ENCODE peak calls at places on chromosome 5, in eight cellular contexts. One of them, this sample, is unnamed.

GRCh38 chr5:159765760-159766517 is 150.3 kb upstream of the ADRA1B start:
- DNase-seq in DMS 273 treated with DMSO at 0.1 percent for 48 hours: no peak
- DNase-seq in stimulated activated CD4-positive, alpha-beta T cell treated with anti-CD3 and anti-CD28 coated beads, Interleukin-12 subunit alpha, Interleukin-12 subunit beta, amount 100 ng/mL, for 48 hours: no peak
- DNase-seq in RPMI7951: no peak
- DNase-seq in GM23248: no peak
- DNase-seq in left kidney: no peak
- DNase-seq in upper lobe of right lung: no peak
- DNase-seq in activated CD8-positive, alpha-beta memory T cell treated with anti-CD3 and anti-CD28 coated beads for 4 hours: no peak
- DNase-seq in this sample: no peak

GRCh38 chr5:141840826-141841360 is 37.3 kb downstream of the PCDH1 start:
- DNase-seq in upper lobe of right lung: no peak
- DNase-seq in GM23248: no peak
- DNase-seq in left kidney: no peak
- DNase-seq in DMS 273 treated with DMSO at 0.1 percent for 48 hours: no peak
- DNase-seq in activated CD8-positive, alpha-beta memory T cell treated with anti-CD3 and anti-CD28 coated beads for 4 hours: no peak
- DNase-seq in RPMI7951: no peak
- DNase-seq in stimulated activated CD4-positive, alpha-beta T cell treated with anti-CD3 and anti-CD28 coated beads, Interleukin-12 subunit alpha, Interleukin-12 subunit beta, amount 100 ng/mL, for 48 hours: no peak
- DNase-seq in this sample: no peak

GRCh38 chr5:142420521-142420920 is 95.7 kb upstream of the SPRY4 start:
- DNase-seq in activated CD8-positive, alpha-beta memory T cell treated with anti-CD3 and anti-CD28 coated beads for 4 hours: no peak
- DNase-seq in RPMI7951: no peak
- DNase-seq in upper lobe of right lung: no peak
- DNase-seq in left kidney: no peak
- DNase-seq in stimulated activated CD4-positive, alpha-beta T cell treated with anti-CD3 and anti-CD28 coated beads, Interleukin-12 subunit alpha, Interleukin-12 subunit beta, amount 100 ng/mL, for 48 hours: no peak
- DNase-seq in GM23248: no peak
- DNase-seq in DMS 273 treated with DMSO at 0.1 percent for 48 hours: peak
- DNase-seq in this sample: no peak

GRCh38 chr5:83844320-83845068 is 123.8 kb upstream of the HAPLN1 start:
- DNase-seq in left kidney: no peak
- DNase-seq in RPMI7951: peak
- DNase-seq in activated CD8-positive, alpha-beta memory T cell treated with anti-CD3 and anti-CD28 coated beads for 4 hours: no peak
- DNase-seq in DMS 273 treated with DMSO at 0.1 percent for 48 hours: no peak
- DNase-seq in stimulated activated CD4-positive, alpha-beta T cell treated with anti-CD3 and anti-CD28 coated beads, Interleukin-12 subunit alpha, Interleukin-12 subunit beta, amount 100 ng/mL, for 48 hours: no peak
- DNase-seq in GM23248: peak
- DNase-seq in upper lobe of right lung: peak
- DNase-seq in this sample: no peak

GRCh38 chr5:96348536-96348935 is 84.5 kb downstream of the PCSK1 start:
- DNase-seq in RPMI7951: no peak
- DNase-seq in upper lobe of right lung: no peak
- DNase-seq in left kidney: no peak
- DNase-seq in activated CD8-positive, alpha-beta memory T cell treated with anti-CD3 and anti-CD28 coated beads for 4 hours: no peak
- DNase-seq in stimulated activated CD4-positive, alpha-beta T cell treated with anti-CD3 and anti-CD28 coated beads, Interleukin-12 subunit alpha, Interleukin-12 subunit beta, amount 100 ng/mL, for 48 hours: no peak
- DNase-seq in DMS 273 treated with DMSO at 0.1 percent for 48 hours: peak
- DNase-seq in GM23248: no peak
- DNase-seq in this sample: no peak

GRCh38 chr5:181190711-181191525 is 14.1 kb downstream of the TRIM7 start:
- DNase-seq in GM23248: peak
- DNase-seq in activated CD8-positive, alpha-beta memory T cell treated with anti-CD3 and anti-CD28 coated beads for 4 hours: no peak
- DNase-seq in RPMI7951: no peak
- DNase-seq in upper lobe of right lung: no peak
- DNase-seq in stimulated activated CD4-positive, alpha-beta T cell treated with anti-CD3 and anti-CD28 coated beads, Interleukin-12 subunit alpha, Interleukin-12 subunit beta, amount 100 ng/mL, for 48 hours: no peak
- DNase-seq in DMS 273 treated with DMSO at 0.1 percent for 48 hours: no peak
- DNase-seq in left kidney: peak
- DNase-seq in this sample: no peak

GRCh38 chr5:150129813-150130492 is 25.7 kb downstream of the PDGFRB start:
- DNase-seq in left kidney: peak
- DNase-seq in RPMI7951: peak
- DNase-seq in upper lobe of right lung: peak
- DNase-seq in DMS 273 treated with DMSO at 0.1 percent for 48 hours: peak
- DNase-seq in stimulated activated CD4-positive, alpha-beta T cell treated with anti-CD3 and anti-CD28 coated beads, Interleukin-12 subunit alpha, Interleukin-12 subunit beta, amount 100 ng/mL, for 48 hours: peak
- DNase-seq in GM23248: peak
- DNase-seq in activated CD8-positive, alpha-beta memory T cell treated with anti-CD3 and anti-CD28 coated beads for 4 hours: peak
- DNase-seq in this sample: no peak

GRCh38 chr5:132746592-132747063 is 598 bp upstream of the CCNI2 start:
- DNase-seq in DMS 273 treated with DMSO at 0.1 percent for 48 hours: no peak
- DNase-seq in upper lobe of right lung: no peak
- DNase-seq in left kidney: peak
- DNase-seq in GM23248: peak
- DNase-seq in activated CD8-positive, alpha-beta memory T cell treated with anti-CD3 and anti-CD28 coated beads for 4 hours: no peak
- DNase-seq in RPMI7951: no peak
- DNase-seq in stimulated activated CD4-positive, alpha-beta T cell treated with anti-CD3 and anti-CD28 coated beads, Interleukin-12 subunit alpha, Interleukin-12 subunit beta, amount 100 ng/mL, for 48 hours: no peak
- DNase-seq in this sample: no peak

GRCh38 chr5:32115985-32116384 is 58.1 kb downstream of the GOLPH3 start:
- DNase-seq in stimulated activated CD4-positive, alpha-beta T cell treated with anti-CD3 and anti-CD28 coated beads, Interleukin-12 subunit alpha, Interleukin-12 subunit beta, amount 100 ng/mL, for 48 hours: no peak
- DNase-seq in activated CD8-positive, alpha-beta memory T cell treated with anti-CD3 and anti-CD28 coated beads for 4 hours: no peak
- DNase-seq in left kidney: no peak
- DNase-seq in RPMI7951: peak
- DNase-seq in DMS 273 treated with DMSO at 0.1 percent for 48 hours: no peak
- DNase-seq in GM23248: peak
- DNase-seq in upper lobe of right lung: no peak
- DNase-seq in this sample: no peak

GRCh38 chr5:106876665-106877194 is 794.0 kb downstream of the EFNA5 start:
- DNase-seq in left kidney: peak
- DNase-seq in upper lobe of right lung: no peak
- DNase-seq in DMS 273 treated with DMSO at 0.1 percent for 48 hours: no peak
- DNase-seq in GM23248: peak
- DNase-seq in stimulated activated CD4-positive, alpha-beta T cell treated with anti-CD3 and anti-CD28 coated beads, Interleukin-12 subunit alpha, Interleukin-12 subunit beta, amount 100 ng/mL, for 48 hours: no peak
- DNase-seq in activated CD8-positive, alpha-beta memory T cell treated with anti-CD3 and anti-CD28 coated beads for 4 hours: no peak
- DNase-seq in RPMI7951: peak
- DNase-seq in this sample: no peak

GRCh38 chr5:15103864-15104263 is 232.3 kb upstream of the ANKH start:
- DNase-seq in DMS 273 treated with DMSO at 0.1 percent for 48 hours: no peak
- DNase-seq in upper lobe of right lung: no peak
- DNase-seq in stimulated activated CD4-positive, alpha-beta T cell treated with anti-CD3 and anti-CD28 coated beads, Interleukin-12 subunit alpha, Interleukin-12 subunit beta, amount 100 ng/mL, for 48 hours: no peak
- DNase-seq in left kidney: no peak
- DNase-seq in activated CD8-positive, alpha-beta memory T cell treated with anti-CD3 and anti-CD28 coated beads for 4 hours: no peak
- DNase-seq in RPMI7951: no peak
- DNase-seq in GM23248: no peak
- DNase-seq in this sample: no peak

GRCh38 chr5:143118222-143118621 is 285.3 kb downstream of the NR3C1 start:
- DNase-seq in upper lobe of right lung: no peak
- DNase-seq in left kidney: no peak
- DNase-seq in DMS 273 treated with DMSO at 0.1 percent for 48 hours: no peak
- DNase-seq in activated CD8-positive, alpha-beta memory T cell treated with anti-CD3 and anti-CD28 coated beads for 4 hours: no peak
- DNase-seq in stimulated activated CD4-positive, alpha-beta T cell treated with anti-CD3 and anti-CD28 coated beads, Interleukin-12 subunit alpha, Interleukin-12 subunit beta, amount 100 ng/mL, for 48 hours: no peak
- DNase-seq in RPMI7951: no peak
- DNase-seq in GM23248: no peak
- DNase-seq in this sample: no peak

GRCh38 chr5:14733661-14734060 is 69.1 kb downstream of the OTULIN start:
- DNase-seq in upper lobe of right lung: no peak
- DNase-seq in stimulated activated CD4-positive, alpha-beta T cell treated with anti-CD3 and anti-CD28 coated beads, Interleukin-12 subunit alpha, Interleukin-12 subunit beta, amount 100 ng/mL, for 48 hours: no peak
- DNase-seq in RPMI7951: no peak
- DNase-seq in left kidney: no peak
- DNase-seq in GM23248: no peak
- DNase-seq in activated CD8-positive, alpha-beta memory T cell treated with anti-CD3 and anti-CD28 coated beads for 4 hours: no peak
- DNase-seq in DMS 273 treated with DMSO at 0.1 percent for 48 hours: no peak
- DNase-seq in this sample: no peak

GRCh38 chr5:139708877-139709586 is 60.9 kb downstream of the CXXC5 start:
- DNase-seq in RPMI7951: peak
- DNase-seq in stimulated activated CD4-positive, alpha-beta T cell treated with anti-CD3 and anti-CD28 coated beads, Interleukin-12 subunit alpha, Interleukin-12 subunit beta, amount 100 ng/mL, for 48 hours: no peak
- DNase-seq in left kidney: peak
- DNase-seq in upper lobe of right lung: peak
- DNase-seq in activated CD8-positive, alpha-beta memory T cell treated with anti-CD3 and anti-CD28 coated beads for 4 hours: no peak
- DNase-seq in DMS 273 treated with DMSO at 0.1 percent for 48 hours: peak
- DNase-seq in GM23248: peak
- DNase-seq in this sample: no peak

GRCh38 chr5:139147743-139148079 is 50.5 kb downstream of the SIL1 start:
- DNase-seq in left kidney: peak
- DNase-seq in activated CD8-positive, alpha-beta memory T cell treated with anti-CD3 and anti-CD28 coated beads for 4 hours: no peak
- DNase-seq in upper lobe of right lung: peak
- DNase-seq in DMS 273 treated with DMSO at 0.1 percent for 48 hours: peak
- DNase-seq in GM23248: peak
- DNase-seq in RPMI7951: peak
- DNase-seq in stimulated activated CD4-positive, alpha-beta T cell treated with anti-CD3 and anti-CD28 coated beads, Interleukin-12 subunit alpha, Interleukin-12 subunit beta, amount 100 ng/mL, for 48 hours: no peak
- DNase-seq in this sample: peak

GRCh38 chr5:72849546-72849945 is 33.1 kb downstream of the TNPO1 start:
- DNase-seq in activated CD8-positive, alpha-beta memory T cell treated with anti-CD3 and anti-CD28 coated beads for 4 hours: no peak
- DNase-seq in left kidney: no peak
- DNase-seq in stimulated activated CD4-positive, alpha-beta T cell treated with anti-CD3 and anti-CD28 coated beads, Interleukin-12 subunit alpha, Interleukin-12 subunit beta, amount 100 ng/mL, for 48 hours: no peak
- DNase-seq in DMS 273 treated with DMSO at 0.1 percent for 48 hours: no peak
- DNase-seq in upper lobe of right lung: no peak
- DNase-seq in RPMI7951: no peak
- DNase-seq in GM23248: peak
- DNase-seq in this sample: no peak

GRCh38 chr5:56658972-56659371 is 156.4 kb upstream of the MAP3K1 start:
- DNase-seq in RPMI7951: no peak
- DNase-seq in upper lobe of right lung: no peak
- DNase-seq in stimulated activated CD4-positive, alpha-beta T cell treated with anti-CD3 and anti-CD28 coated beads, Interleukin-12 subunit alpha, Interleukin-12 subunit beta, amount 100 ng/mL, for 48 hours: no peak
- DNase-seq in GM23248: no peak
- DNase-seq in left kidney: no peak
- DNase-seq in activated CD8-positive, alpha-beta memory T cell treated with anti-CD3 and anti-CD28 coated beads for 4 hours: no peak
- DNase-seq in DMS 273 treated with DMSO at 0.1 percent for 48 hours: no peak
- DNase-seq in this sample: no peak

GRCh38 chr5:31731016-31731415 is 92.1 kb downstream of the PDZD2 start:
- DNase-seq in RPMI7951: no peak
- DNase-seq in activated CD8-positive, alpha-beta memory T cell treated with anti-CD3 and anti-CD28 coated beads for 4 hours: no peak
- DNase-seq in left kidney: no peak
- DNase-seq in DMS 273 treated with DMSO at 0.1 percent for 48 hours: no peak
- DNase-seq in upper lobe of right lung: no peak
- DNase-seq in stimulated activated CD4-positive, alpha-beta T cell treated with anti-CD3 and anti-CD28 coated beads, Interleukin-12 subunit alpha, Interleukin-12 subunit beta, amount 100 ng/mL, for 48 hours: no peak
- DNase-seq in GM23248: no peak
- DNase-seq in this sample: no peak

GRCh38 chr5:65874241-65874640 is 52.1 kb upstream of the ERBIN start:
- DNase-seq in stimulated activated CD4-positive, alpha-beta T cell treated with anti-CD3 and anti-CD28 coated beads, Interleukin-12 subunit alpha, Interleukin-12 subunit beta, amount 100 ng/mL, for 48 hours: no peak
- DNase-seq in upper lobe of right lung: no peak
- DNase-seq in left kidney: no peak
- DNase-seq in DMS 273 treated with DMSO at 0.1 percent for 48 hours: no peak
- DNase-seq in GM23248: peak
- DNase-seq in activated CD8-positive, alpha-beta memory T cell treated with anti-CD3 and anti-CD28 coated beads for 4 hours: no peak
- DNase-seq in RPMI7951: no peak
- DNase-seq in this sample: no peak

GRCh38 chr5:35903631-35904203 is 34.7 kb downstream of the CAPSL start:
- DNase-seq in upper lobe of right lung: no peak
- DNase-seq in left kidney: no peak
- DNase-seq in stimulated activated CD4-positive, alpha-beta T cell treated with anti-CD3 and anti-CD28 coated beads, Interleukin-12 subunit alpha, Interleukin-12 subunit beta, amount 100 ng/mL, for 48 hours: no peak
- DNase-seq in RPMI7951: no peak
- DNase-seq in DMS 273 treated with DMSO at 0.1 percent for 48 hours: no peak
- DNase-seq in activated CD8-positive, alpha-beta memory T cell treated with anti-CD3 and anti-CD28 coated beads for 4 hours: no peak
- DNase-seq in GM23248: no peak
- DNase-seq in this sample: no peak